ENCODE peak calls at places on chromosomes 3 and 15, in six cellular contexts. C, Y, H, P, M and U are unnamed samples.

GRCh38 chr15:42058791-42059190 is 35.6 kb downstream of the PLA2G4D start:
- DNase-seq in Y (no peak), P (no peak), M (no peak), C (no peak), H (peak; percentile 26), U (no peak)

GRCh38 chr3:138912237-138912636 is 34.7 kb downstream of the FOXL2 start:
- DNase-seq in P (no peak), M (no peak), C (no peak), H (peak; percentile 66), Y (peak; percentile 20), U (no peak)

GRCh38 chr3:158101330-158102218 is 4.6 kb downstream of the SHOX2 start:
- DNase-seq in C (no peak), M (no peak), H (no peak), Y (no peak), P (no peak), U (no peak)

GRCh38 chr15:80691575-80691974 is 3.5 kb upstream of the ABHD17C start:
- DNase-seq in M (no peak), C (no peak), P (no peak), H (no peak), Y (no peak), U (no peak)

GRCh38 chr3:108223928-108224327 is 1.7 kb upstream of the IFT57 start:
- DNase-seq in H (no peak), M (no peak), P (no peak), Y (peak; percentile 48), C (peak; percentile 62), U (no peak)

GRCh38 chr3:180421711-180422110 is 180.3 kb upstream of the TTC14 start:
- DNase-seq in P (no peak), H (no peak), M (no peak), C (no peak), Y (peak; percentile 7), U (no peak)

GRCh38 chr3:60175680-60176079 is 1075.6 kb downstream of the FHIT start:
- DNase-seq in C (no peak), H (no peak), Y (no peak), P (no peak), M (no peak), U (no peak)

GRCh38 chr3:89145995-89146394 is 38.6 kb downstream of the EPHA3 start:
- DNase-seq in Y (peak; percentile 86), H (peak; percentile 6), M (no peak), C (peak; percentile 90), P (no peak), U (no peak)

GRCh38 chr3:186383026-186383993 is 21.3 kb upstream of the DGKG start:
- DNase-seq in H (no peak), M (no peak), C (no peak), Y (no peak), P (no peak), U (no peak)

GRCh38 chr3:47002490-47003410 is 23.3 kb downstream of the NBEAL2 start:
- DNase-seq in H (no peak), P (no peak), Y (no peak), C (no peak), M (peak; percentile 91), U (peak; percentile 81)

GRCh38 chr15:77075528-77075927 is 4.6 kb upstream of the TSPAN3 start:
- DNase-seq in C (no peak), M (no peak), Y (no peak), H (no peak), P (no peak), U (no peak)

GRCh38 chr15:59691194-59691805 is 2.2 kb upstream of the BNIP2 start:
- DNase-seq in M (no peak), P (no peak), H (peak; percentile 80), Y (peak; percentile 58), C (peak; percentile 67), U (no peak)

DNA sequence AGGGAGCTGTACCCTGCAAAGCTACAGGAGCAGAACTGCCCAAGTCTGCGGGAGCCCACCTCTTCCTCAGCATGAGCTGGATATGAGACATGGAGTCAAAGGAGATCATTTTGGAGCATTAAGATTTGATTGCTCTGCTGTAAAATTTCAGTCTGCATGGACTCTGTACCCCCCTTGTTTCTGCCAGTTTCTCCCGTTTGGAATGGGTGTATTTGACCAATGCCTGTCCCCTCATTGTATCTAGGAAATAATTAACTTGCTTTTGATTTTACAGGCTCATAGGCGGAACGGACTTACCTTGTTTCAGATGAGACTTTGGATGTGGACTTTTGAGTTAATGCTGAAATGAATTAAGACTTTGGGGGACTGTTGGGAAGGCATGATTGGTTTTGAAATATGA is 18.3 kb downstream of the RNF13 start:
- DNase-seq in Y (no peak), H (no peak), M (no peak), C (no peak), P (no peak), U (no peak)
- H4K91ac ChIP-seq in Y (no peak overlapping the region), H (no peak overlapping the region), M (no peak overlapping the region), C (no peak overlapping the region), P (no peak overlapping the region), U (no peak overlapping the region)

GRCh38 chr3:4823986-4824947 is 155.0 kb upstream of the BHLHE40 start:
- DNase-seq in H (no peak), M (peak; percentile 38), C (no peak), P (no peak), Y (no peak), U (no peak)
- H4K91ac ChIP-seq in H (peak overlapping the region; percentile 90), M (no peak overlapping the region), C (no peak overlapping the region), P (no peak overlapping the region), Y (no peak overlapping the region), U (no peak overlapping the region)

GRCh38 chr3:175484666-175485065 is 625.5 kb downstream of the NAALADL2 start:
- DNase-seq in H (no peak), Y (no peak), C (peak; percentile 11), P (no peak), M (no peak), U (no peak)
- H4K91ac ChIP-seq in H (no peak overlapping the region), Y (no peak overlapping the region), C (no peak overlapping the region), P (no peak overlapping the region), M (no peak overlapping the region), U (no peak overlapping the region)

GRCh38 chr15:88629071-88629470 is 7.9 kb downstream of the AEN start:
- DNase-seq in C (no peak), Y (no peak), M (no peak), P (no peak), H (no peak), U (no peak)
- H4K91ac ChIP-seq in C (no peak overlapping the region), Y (no peak overlapping the region), M (no peak overlapping the region), P (no peak overlapping the region), H (no peak overlapping the region), U (no peak overlapping the region)

GRCh38 chr15:54884312-54884711 is 312.4 kb downstream of the RSL24D1 start:
- DNase-seq in P (no peak), H (no peak), Y (no peak), C (no peak), M (no peak), U (no peak)
- H4K91ac ChIP-seq in P (no peak overlapping the region), H (no peak overlapping the region), Y (no peak overlapping the region), C (no peak overlapping the region), M (no peak overlapping the region), U (no peak overlapping the region)

DNA sequence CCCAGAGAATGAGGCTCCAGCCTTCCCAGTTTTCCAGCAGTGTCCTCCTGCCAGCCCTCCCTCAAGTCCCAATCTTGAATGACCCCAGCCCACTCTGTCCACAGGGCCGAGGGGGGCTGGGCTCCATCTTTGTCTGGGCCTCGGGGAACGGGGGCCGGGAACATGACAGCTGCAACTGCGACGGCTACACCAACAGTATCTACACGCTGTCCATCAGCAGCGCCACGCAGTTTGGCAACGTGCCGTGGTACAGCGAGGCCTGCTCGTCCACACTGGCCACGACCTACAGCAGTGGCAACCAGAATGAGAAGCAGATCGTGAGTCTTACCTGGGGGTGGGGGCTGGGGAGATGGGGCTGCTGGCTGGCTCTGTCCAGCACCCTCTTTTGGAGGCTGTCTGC is 5.6 kb upstream of the FES start:
- DNase-seq in C (no peak), P (no peak), M (no peak), H (no peak), Y (no peak), U (no peak)
- H4K91ac ChIP-seq in C (no peak overlapping the region), P (no peak overlapping the region), M (no peak overlapping the region), H (no peak overlapping the region), Y (no peak overlapping the region), U (no peak overlapping the region)